ENCODE peak calls at places on chromosomes 11 and 22, in six cellular contexts. P is WTC11, Q is foreskin fibroblast, M is body of pancreas, I is lung, D is fibroblast of lung. N is an unnamed sample.

GRCh38 chr22:44080936-44081853 is 57.1 kb downstream of the PARVB start:
- DNase-seq in P (peak), I (peak), Q (peak), M (peak), D (peak), N (peak)

GRCh38 chr11:3155216-3155615 is 9.9 kb downstream of the OSBPL5 start:
- DNase-seq in I (no peak), D (no peak), M (no peak), P (no peak), Q (no peak), N (no peak)

GRCh38 chr22:32996702-32997101 is 61.5 kb downstream of the SYN3 start:
- DNase-seq in D (peak), I (peak), P (no peak), M (no peak), Q (no peak), N (no peak)

GRCh38 chr11:92875473-92875872 is 94.0 kb upstream of the MTNR1B start:
- DNase-seq in I (no peak), M (no peak), P (no peak), Q (no peak), D (no peak), N (no peak)

GRCh38 chr11:114090976-114091375 is 31.5 kb downstream of the ZBTB16 start:
- DNase-seq in M (no peak), I (no peak), D (no peak), P (no peak), Q (no peak), N (no peak)

GRCh38 chr11:15236514-15236913 is 121.8 kb downstream of the INSC start:
- DNase-seq in M (no peak), Q (no peak), P (no peak), I (no peak), D (no peak), N (no peak)

GRCh38 chr11:68032003-68032402 is 1.5 kb downstream of the NDUFS8 start:
- DNase-seq in D (no peak), I (no peak), P (no peak), M (no peak), Q (no peak), N (no peak)

GRCh38 chr11:126561327-126561893 is 205.9 kb downstream of the ST3GAL4 start:
- DNase-seq in I (no peak), P (peak), M (peak), Q (peak), D (peak), N (peak)

GRCh38 chr11:76761959-76762358 is 21.2 kb upstream of the TSKU start:
- DNase-seq in P (no peak), Q (no peak), D (no peak), I (no peak), M (no peak), N (no peak)

GRCh38 chr11:62025429-62026105 is 58.1 kb upstream of the FTH1 start:
- DNase-seq in M (peak), D (peak), P (no peak), Q (peak), I (peak), N (peak)

GRCh38 chr11:130600616-130601015 is 152.2 kb downstream of the ADAMTS15 start:
- DNase-seq in Q (no peak), I (no peak), M (no peak), P (no peak), D (no peak), N (no peak)

GRCh38 chr11:66363805-66364535 is 7.6 kb downstream of the SLC29A2 start:
- DNase-seq in M (peak), Q (no peak), P (peak), I (peak), D (no peak), N (no peak)

GRCh38 chr11:69355346-69355940 is 61.5 kb downstream of the MYEOV start:
- DNase-seq in M (no peak), Q (no peak), P (no peak), I (no peak), D (no peak), N (no peak)

GRCh38 chr22:37043828-37044538 is 7.6 kb upstream of the KCTD17 start:
- DNase-seq in Q (no peak), M (peak), I (peak), D (peak), P (peak), N (no peak)

GRCh38 chr11:95692526-95693270 is 96.9 kb downstream of the FAM76B start:
- DNase-seq in P (no peak), M (no peak), D (peak), Q (no peak), I (no peak), N (peak)

GRCh38 chr22:42758929-42759629 is 38.4 kb upstream of the A4GALT start:
- DNase-seq in I (no peak), M (no peak), Q (no peak), D (peak), P (no peak), N (peak)

GRCh38 chr22:29762263-29762662 is 4.5 kb downstream of the ZMAT5 start:
- DNase-seq in P (peak), D (no peak), I (no peak), M (no peak), Q (no peak), N (no peak)

GRCh38 chr11:44072757-44073658 is 6.9 kb downstream of the ACCS start:
- DNase-seq in I (no peak), D (no peak), M (no peak), P (no peak), Q (no peak), N (no peak)

GRCh38 chr11:108122166-108122628 is 830 bp downstream of the ACAT1 start:
- DNase-seq in M (peak), Q (peak), I (no peak), P (no peak), D (peak), N (no peak)

GRCh38 chr11:65872555-65873279 is at the start of gene EFEMP2:
- DNase-seq in P (no peak), Q (no peak), I (no peak), D (peak), M (peak), N (no peak)

GRCh38 chr22:37128555-37129281 is 19.2 kb upstream of the TMPRSS6 start:
- DNase-seq in P (no peak), I (no peak), Q (no peak), D (no peak), M (no peak), N (no peak)

GRCh38 chr11:69280451-69280850 is 13.5 kb upstream of the MYEOV start:
- DNase-seq in Q (no peak), P (no peak), D (peak), M (no peak), I (no peak), N (no peak)

GRCh38 chr22:45680932-45681700 is 9.5 kb downstream of the ATXN10 start:
- DNase-seq in D (peak), M (no peak), I (no peak), P (no peak), Q (peak), N (no peak)

GRCh38 chr11:69368119-69368880 is 74.3 kb downstream of the MYEOV start:
- DNase-seq in P (no peak), I (peak), Q (no peak), M (no peak), D (no peak), N (no peak)

GRCh38 chr11:101348786-101349185 is 219.2 kb upstream of the PGR start:
- DNase-seq in D (no peak), M (no peak), I (no peak), P (no peak), Q (no peak), N (no peak)

GRCh38 chr11:3947084-3947483 is 91.6 kb downstream of the STIM1 start:
- DNase-seq in Q (peak), P (no peak), M (no peak), D (peak), I (no peak), N (no peak)

GRCh38 chr22:49775191-49776052 is 52.3 kb downstream of the BRD1 start:
- DNase-seq in P (no peak), I (no peak), Q (no peak), M (no peak), D (no peak), N (no peak)

GRCh38 chr11:79413258-79413657 is 27.6 kb downstream of the TENM4 start:
- DNase-seq in I (peak), P (peak), M (peak), Q (peak), D (peak), N (peak)

GRCh38 chr11:123103326-123103980 is 41.5 kb upstream of the HSPA8 start:
- DNase-seq in P (peak), M (peak), D (peak), I (peak), Q (peak), N (peak)

GRCh38 chr11:77879218-77879617 is 58.3 kb downstream of the AAMDC start:
- DNase-seq in Q (no peak), M (peak), P (no peak), I (no peak), D (peak), N (no peak)

GRCh38 chr11:103542851-103543250 is 433.6 kb downstream of the DYNC2H1 start:
- DNase-seq in D (no peak), M (no peak), P (no peak), Q (no peak), I (no peak), N (no peak)

GRCh38 chr11:76237914-76238313 is 31.6 kb upstream of the WNT11 start:
- DNase-seq in I (no peak), P (no peak), Q (no peak), M (no peak), D (no peak), N (no peak)

GRCh38 chr11:45215098-45215497 is 68.7 kb downstream of the PRDM11 start:
- DNase-seq in Q (no peak), D (no peak), M (no peak), P (no peak), I (no peak), N (no peak)

GRCh38 chr11:45213316-45213665 is 66.9 kb downstream of the PRDM11 start:
- DNase-seq in I (no peak), M (no peak), D (no peak), P (no peak), Q (no peak), N (no peak)

GRCh38 chr11:45211732-45212131 is 65.3 kb downstream of the PRDM11 start:
- DNase-seq in I (no peak), Q (no peak), D (no peak), P (no peak), M (no peak), N (no peak)

GRCh38 chr11:45212566-45213315 is 66.3 kb downstream of the PRDM11 start:
- DNase-seq in I (no peak), D (no peak), P (peak), M (no peak), Q (no peak), N (no peak)

GRCh38 chr11:45213717-45214116 is 67.3 kb downstream of the PRDM11 start:
- DNase-seq in M (no peak), I (no peak), P (no peak), D (no peak), Q (no peak), N (no peak)
- TF ChIP-seq CTCF in M (no peak), I (no peak), P (no peak), D (no peak), Q (no peak), N (no peak)

GRCh38 chr22:41508770-41509170 is 35.5 kb downstream of the POLR3H start:
- DNase-seq in D (no peak), Q (no peak), M (no peak), I (no peak), P (no peak), N (no peak)
- TF ChIP-seq CTCF in D (no peak), Q (peak), M (no peak), I (no peak), P (no peak), N (no peak)

DNA sequence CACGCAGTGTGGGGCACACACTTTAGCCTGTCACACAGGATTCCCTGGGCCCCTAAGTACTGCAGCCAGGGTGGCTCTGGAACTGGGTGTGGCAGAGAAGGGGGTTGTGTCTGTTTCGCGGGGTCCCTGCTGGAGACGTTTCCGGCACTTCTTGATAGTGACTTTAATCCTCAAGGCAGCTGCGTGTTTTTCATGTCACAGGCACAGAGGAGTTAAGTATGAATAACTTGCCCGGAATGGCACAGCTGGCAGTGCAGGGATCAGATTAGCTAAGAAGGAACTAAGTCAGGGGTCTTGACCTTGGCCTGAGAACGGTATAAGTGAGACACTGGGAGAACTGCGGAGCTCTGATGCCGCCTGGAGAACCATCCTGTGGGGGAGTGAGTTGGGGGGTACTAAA is 7.5 kb upstream of the KRTAP5-7 start:
- DNase-seq in I (no peak), Q (no peak), M (no peak), P (no peak), D (no peak), N (no peak)
- TF ChIP-seq CTCF in I (no peak), Q (no peak), M (no peak), P (no peak), D (no peak), N (no peak)

GRCh38 chr11:111913031-111913861 is 712 bp downstream of the HSPB2 start:
- DNase-seq in Q (no peak), M (no peak), I (no peak), P (no peak), D (no peak), N (no peak)
- TF ChIP-seq CTCF in Q (no peak), M (no peak), I (no peak), P (no peak), D (no peak), N (no peak)

DNA sequence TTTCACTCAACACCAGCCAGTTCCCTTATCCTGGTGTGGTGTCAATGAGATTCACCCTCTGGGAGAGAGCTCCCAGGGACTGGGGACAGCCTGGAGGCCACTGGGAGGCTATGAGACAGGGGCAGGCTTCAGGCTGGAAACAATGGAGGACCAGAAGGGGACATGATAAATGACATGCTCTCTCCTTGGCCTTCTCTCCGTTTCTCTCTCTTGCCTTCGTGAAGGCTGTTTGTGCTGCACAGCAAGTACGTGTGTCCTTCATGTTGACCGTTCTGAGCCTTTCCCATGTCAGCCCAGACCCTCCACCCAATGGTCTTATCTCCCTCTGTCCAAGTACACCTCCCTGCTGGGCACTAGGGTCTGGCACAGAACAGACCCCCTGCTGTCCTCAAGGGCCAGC is 1.6 kb upstream of the LZTR1 start:
- DNase-seq in D (no peak), P (no peak), M (no peak), I (no peak), Q (no peak), N (no peak)
- TF ChIP-seq CTCF in D (no peak), P (no peak), M (no peak), I (no peak), Q (no peak), N (no peak)

GRCh38 chr11:121059605-121060004 is 35.7 kb downstream of the TBCEL start:
- DNase-seq in I (no peak), Q (no peak), D (no peak), M (no peak), P (no peak), N (no peak)

GRCh38 chr11:121066623-121067022 is 34.4 kb upstream of the TECTA start:
- DNase-seq in Q (no peak), I (no peak), D (no peak), P (no peak), M (no peak), N (no peak)

GRCh38 chr11:121067026-121067425 is 34.0 kb upstream of the TECTA start:
- DNase-seq in P (no peak), M (no peak), I (no peak), D (no peak), Q (no peak), N (no peak)

GRCh38 chr11:121067453-121067852 is 33.6 kb upstream of the TECTA start:
- DNase-seq in I (no peak), D (no peak), M (no peak), P (no peak), Q (peak), N (peak)

DNA sequence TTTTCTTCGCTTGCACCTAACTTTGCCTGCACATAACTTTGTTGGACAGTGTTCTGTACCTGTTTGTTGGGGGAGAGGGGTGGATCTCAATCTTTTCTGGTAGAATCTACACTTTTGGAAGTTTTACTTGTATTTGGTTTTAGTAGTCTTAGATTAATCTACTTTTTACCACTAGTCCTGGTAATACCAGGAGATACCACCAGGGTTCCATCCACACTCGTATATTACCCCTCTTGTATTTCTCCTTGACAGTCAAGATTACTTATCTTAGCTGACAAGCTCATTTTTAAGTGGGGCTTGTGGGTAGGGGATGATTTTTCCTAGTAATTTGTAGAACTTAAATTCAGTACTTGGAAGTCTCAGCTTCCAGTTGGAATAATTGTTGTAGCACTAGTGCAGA is 37.3 kb upstream of the TECTA start:
- DNase-seq in D (no peak), P (no peak), M (no peak), I (no peak), Q (no peak), N (no peak)
- TF ChIP-seq CTCF in D (peak), P (peak), M (peak), I (no peak), Q (peak), N (peak)

GRCh38 chr11:34357646-34358257 is at the start of gene ABTB2:
- DNase-seq in Q (peak), M (peak), D (peak), I (peak), P (peak), N (peak)
- TF ChIP-seq CTCF in Q (no peak), M (no peak), D (no peak), I (no peak), P (no peak), N (no peak)